ENCODE peak calls at places on chromosome 17, in four cellular contexts. C is breast epithelium, H is stomach, W is uterus. G is an unnamed sample.
A peak's percentile ranks its signal among the peaks of the same experiment; 100 is the strongest.

GRCh38 chr17:43839670-43840101 is 6.7 kb upstream of the MPP3 start:
- DNase-seq in C (no peak), H (peak; percentile 74), W (no peak), G (no peak)

GRCh38 chr17:81401727-81402529 is 6.7 kb downstream of the BAHCC1 start:
- DNase-seq in C (no peak), H (no peak), W (no peak), G (no peak)

GRCh38 chr17:32349503-32349853 is 479 bp upstream of the ZNF207 start:
- DNase-seq in C (no peak), H (no peak), W (no peak), G (no peak)

GRCh38 chr17:12964162-12964561 is 53.7 kb downstream of the ELAC2 start:
- DNase-seq in C (no peak), H (no peak), W (no peak), G (no peak)

GRCh38 chr17:38420518-38420917 is 7.7 kb upstream of the ARHGAP23 start:
- DNase-seq in C (no peak), H (no peak), W (no peak), G (no peak)

GRCh38 chr17:57566724-57567123 is 178.4 kb downstream of the CCDC182 start:
- DNase-seq in C (no peak), H (no peak), W (no peak), G (no peak)

GRCh38 chr17:32523017-32523680 is 36.4 kb downstream of the CDK5R1 start:
- DNase-seq in C (no peak), H (no peak), W (no peak), G (no peak)

GRCh38 chr17:65155622-65156021 is 18.5 kb downstream of the RGS9 start:
- DNase-seq in C (no peak), H (no peak), W (no peak), G (no peak)

GRCh38 chr17:53655591-53655990 is 167.1 kb upstream of the KIF2B start:
- DNase-seq in C (no peak), H (no peak), W (no peak), G (no peak)

GRCh38 chr17:55161935-55162555 is 102.7 kb upstream of the HLF start:
- DNase-seq in C (no peak), H (no peak), W (no peak), G (no peak)

GRCh38 chr17:5915337-5915736 is 154.8 kb upstream of the WSCD1 start:
- DNase-seq in C (no peak), H (no peak), W (no peak), G (no peak)

GRCh38 chr17:50615818-50616217 is 18.9 kb upstream of the ABCC3 start:
- DNase-seq in C (no peak), H (no peak), W (no peak), G (no peak)

GRCh38 chr17:14803781-14804180 is 461.3 kb downstream of the PMP22 start:
- DNase-seq in C (no peak), H (no peak), W (no peak), G (no peak)

GRCh38 chr17:50356892-50357510 is 11.1 kb downstream of the XYLT2 start:
- DNase-seq in C (no peak), H (peak; percentile 15), W (no peak), G (no peak)

GRCh38 chr17:65696739-65697394 is 135.4 kb upstream of the AXIN2 start:
- DNase-seq in C (no peak), H (no peak), W (peak; percentile 69), G (no peak)

GRCh38 chr17:82100502-82101298 is 2.7 kb upstream of the FASN start:
- DNase-seq in C (peak; percentile 84), H (no peak), W (peak; percentile 18), G (no peak)

GRCh38 chr17:73247728-73248127 is 14.0 kb downstream of the CPSF4L start:
- DNase-seq in C (no peak), H (no peak), W (no peak), G (no peak)

GRCh38 chr17:38510424-38511125 is 82.3 kb downstream of the ARHGAP23 start:
- DNase-seq in C (no peak), H (peak; percentile 38), W (no peak), G (no peak)

GRCh38 chr17:33667052-33667509 is 374.0 kb upstream of the ASIC2 start:
- DNase-seq in C (no peak), H (no peak), W (no peak), G (no peak)

GRCh38 chr17:71237903-71238538 is 882.8 kb upstream of the SOX9 start:
- DNase-seq in C (no peak), H (no peak), W (no peak), G (no peak)

GRCh38 chr17:18933102-18934058 is 18.6 kb upstream of the SLC5A10 start:
- DNase-seq in C (no peak), H (no peak), W (no peak), G (no peak)

GRCh38 chr17:30347488-30347887 is 13.6 kb upstream of the TMIGD1 start:
- DNase-seq in C (no peak), H (no peak), W (no peak), G (no peak)

GRCh38 chr17:83050651-83051422 is 28.6 kb upstream of the METRNL start:
- DNase-seq in C (peak; percentile 54), H (no peak), W (no peak), G (no peak)

GRCh38 chr17:31663576-31663975 is 195.5 kb downstream of the COPRS start:
- DNase-seq in C (no peak), H (no peak), W (no peak), G (no peak)

GRCh38 chr17:48244121-48244711 is 136.7 kb downstream of the SNX11 start:
- DNase-seq in C (no peak), H (no peak), W (no peak), G (no peak)

GRCh38 chr17:56707312-56708219 is 114.1 kb downstream of the NOG start:
- DNase-seq in C (no peak), H (no peak), W (no peak), G (no peak)

GRCh38 chr17:73283841-73284282 is 22.2 kb upstream of the CPSF4L start:
- DNase-seq in C (no peak), H (no peak), W (peak; percentile 88), G (no peak)

GRCh38 chr17:62781356-62781755 is 26.8 kb downstream of the MARCHF10 start:
- DNase-seq in C (no peak), H (no peak), W (no peak), G (no peak)

GRCh38 chr17:18966831-18967624 is 15.1 kb downstream of the SLC5A10 start:
- DNase-seq in C (no peak), H (peak; percentile 55), W (no peak), G (no peak)

DNA sequence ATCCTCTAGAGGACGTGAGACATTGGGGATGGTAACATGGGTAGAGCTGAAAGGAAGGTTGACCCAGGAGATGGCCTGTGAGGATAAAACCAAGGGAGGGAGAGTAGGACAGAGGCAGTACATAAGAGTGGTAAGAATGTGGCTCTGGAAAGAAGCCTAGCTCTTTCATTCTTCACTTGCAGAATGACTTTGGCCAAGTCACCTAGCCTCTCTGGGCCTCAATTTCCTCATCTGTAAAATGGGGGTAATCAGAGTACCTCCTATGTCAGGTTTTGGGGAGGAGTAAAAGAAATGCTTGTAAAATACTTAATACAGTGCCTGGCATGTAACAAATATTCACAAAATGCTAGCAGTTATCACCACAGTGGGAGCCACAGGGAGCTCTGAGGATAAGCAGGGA is 6.9 kb downstream of the KDM6B start:
- DNase-seq in C (no peak), H (no peak), W (no peak), G (no peak)
- H3K4me1 ChIP-seq in C (peaks cover 44% of the 10 kb centered on the region), H (peaks cover 84% of the 10 kb centered on the region), W (peaks cover 12% of the 10 kb centered on the region), G (peaks cover 28% of the 10 kb centered on the region)

DNA sequence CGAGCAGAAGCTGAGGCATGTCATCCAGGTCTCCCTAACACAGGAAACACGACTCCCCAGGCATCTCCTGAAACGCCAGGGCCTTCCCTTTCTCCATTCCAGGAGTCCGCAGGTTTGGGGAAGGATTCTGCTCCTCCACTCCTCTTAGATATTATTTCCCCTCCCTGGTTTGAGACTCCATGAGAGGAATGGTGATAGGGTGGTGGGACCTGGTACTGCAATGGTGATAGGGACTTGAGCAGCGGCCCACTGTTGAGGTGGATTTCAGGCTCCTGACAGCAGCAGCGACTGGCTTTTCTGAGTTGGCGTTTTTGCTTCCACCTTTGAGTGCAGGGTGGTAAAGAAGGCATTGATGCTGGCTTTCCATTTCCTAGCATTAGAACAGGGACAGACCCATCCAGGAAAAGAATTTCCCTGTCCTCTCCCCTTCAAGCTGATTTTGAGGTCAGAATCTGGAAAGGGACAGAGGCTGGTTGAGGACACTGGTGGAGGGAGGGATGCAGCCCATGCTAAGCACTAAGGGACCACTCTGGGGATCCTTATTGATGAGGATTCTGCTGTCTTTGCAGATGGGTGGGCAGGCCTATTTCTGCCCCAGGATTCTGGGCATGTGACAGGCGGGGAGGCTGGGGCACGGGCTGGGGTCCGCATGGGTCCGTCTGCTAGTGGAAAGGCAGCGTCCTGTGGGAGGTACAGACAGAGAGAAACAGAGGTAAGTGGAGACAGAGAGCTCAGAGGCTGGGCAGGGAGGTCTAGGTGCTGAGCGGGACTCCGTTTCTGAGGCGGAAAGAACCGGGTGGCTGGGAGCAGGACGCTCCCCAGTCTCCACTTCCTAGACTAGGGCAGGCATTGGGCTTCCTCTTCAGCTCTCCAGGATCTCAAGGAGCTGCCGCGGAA is 1.3 kb upstream of the TBX4 start:
- DNase-seq in C (no peak), H (no peak), W (no peak), G (no peak)
- H3K27me3 ChIP-seq in C (peaks cover 52% of the 10 kb centered on the region), H (peaks cover 88% of the 10 kb centered on the region), W (peaks cover 21% of the 10 kb centered on the region), G (peaks cover 29% of the 10 kb centered on the region)

GRCh38 chr17:77449908-77450741 is 309.4 kb downstream of the SEC14L1 start:
- DNase-seq in C (no peak), H (peak; percentile 67), W (peak; percentile 90), G (no peak)
- H3K4me1 ChIP-seq in C (peaks cover 65% of the 10 kb centered on the region), H (peaks cover 90% of the 10 kb centered on the region), W (peaks cover 13% of the 10 kb centered on the region), G (peaks cover 28% of the 10 kb centered on the region)

GRCh38 chr17:1908699-1909309 is 79.0 kb downstream of the RPA1 start:
- DNase-seq in C (peak; percentile 57), H (peak; percentile 65), W (peak; percentile 49), G (peak; percentile 7)
- H3K27me3 ChIP-seq in C (peaks cover 27% of the 10 kb centered on the region), H (peaks cover 92% of the 10 kb centered on the region), W (no peaks in the 10 kb centered on the region), G (no peaks in the 10 kb centered on the region)

DNA sequence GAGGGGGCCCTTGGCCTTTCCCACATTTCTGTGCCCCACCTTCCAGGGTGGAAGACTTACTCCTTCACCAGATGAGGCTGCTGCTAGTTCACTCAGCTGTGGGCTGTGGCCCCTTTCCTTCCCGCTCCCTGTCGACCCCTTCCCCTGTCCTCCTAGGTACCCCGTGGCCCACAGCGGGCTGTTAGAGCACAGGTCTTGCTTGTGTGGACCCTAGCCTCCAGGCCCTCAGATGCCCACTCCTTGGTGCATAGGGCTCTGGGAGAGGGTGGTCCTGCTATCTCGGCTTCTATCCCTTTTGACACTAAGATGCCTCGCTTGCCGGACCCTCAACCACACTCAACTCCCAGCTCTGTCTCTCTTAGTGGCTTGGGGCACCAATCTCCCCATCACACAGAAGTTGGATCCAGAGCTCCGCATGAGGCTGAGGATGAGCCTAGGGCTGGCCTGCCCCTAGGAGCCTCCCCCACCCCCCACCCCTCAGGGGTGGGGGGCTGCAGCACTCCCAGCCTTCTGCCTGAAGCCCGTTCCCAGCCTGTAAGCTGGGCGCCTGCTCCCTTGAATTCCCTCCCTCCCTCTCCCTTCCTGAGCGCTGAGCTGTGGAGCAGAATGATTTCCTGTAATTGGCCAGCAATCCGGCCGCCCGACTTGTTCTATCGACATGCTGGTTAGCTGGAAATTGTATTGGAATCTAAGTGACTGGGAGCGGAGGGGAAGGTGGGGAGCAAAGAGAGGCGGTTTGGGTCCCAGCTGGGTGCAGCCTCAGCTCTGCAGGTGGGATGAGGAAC is 30.9 kb downstream of the DCAKD start:
- DNase-seq in C (no peak), H (peak; percentile 45), W (no peak), G (no peak)
- H3K4me1 ChIP-seq in C (peaks cover 7% of the 10 kb centered on the region), H (peaks cover 49% of the 10 kb centered on the region), W (no peaks in the 10 kb centered on the region), G (peaks cover 17% of the 10 kb centered on the region)